ENCODE peak calls at places on chromosomes 12 and 14, in four cellular contexts. J is HepG2, G is GM12878, B is K562. V is an unnamed sample.

GRCh38 chr12:70920891-70921290 is 353 bp upstream of the PTPRR start:
- DNase-seq in J (no peak), G (no peak), B (no peak), V (peak)

GRCh38 chr12:49264466-49264872 is 413 bp upstream of the TUBA1C start:
- DNase-seq in J (no peak), G (no peak), B (peak), V (no peak)

GRCh38 chr12:119274636-119275065 is 59.9 kb upstream of the CCDC60 start:
- DNase-seq in J (no peak), G (no peak), B (no peak), V (peak)

GRCh38 chr12:2161478-2161877 is 108.7 kb downstream of the CACNA1C start:
- DNase-seq in J (no peak), G (no peak), B (no peak), V (no peak)

GRCh38 chr12:15151141-15152091 is 69.8 kb downstream of the RERG start:
- DNase-seq in J (peak), G (no peak), B (no peak), V (no peak)

GRCh38 chr12:41509655-41510054 is 321.5 kb downstream of the PDZRN4 start:
- DNase-seq in J (no peak), G (no peak), B (no peak), V (no peak)

GRCh38 chr14:85079842-85080741 is 449.9 kb upstream of the FLRT2 start:
- DNase-seq in J (no peak), G (no peak), B (no peak), V (no peak)

GRCh38 chr14:54050759-54051158 is 94.1 kb upstream of the BMP4 start:
- DNase-seq in J (no peak), G (no peak), B (no peak), V (no peak)

GRCh38 chr12:92064420-92064819 is 81.2 kb downstream of the BTG1 start:
- DNase-seq in J (peak), G (no peak), B (no peak), V (no peak)

GRCh38 chr12:6643569-6644256 is 3.5 kb downstream of the ACRBP start:
- DNase-seq in J (no peak), G (no peak), B (no peak), V (no peak)

GRCh38 chr12:57850924-57851323 is 4.4 kb upstream of the CTDSP2 start:
- DNase-seq in J (no peak), G (no peak), B (peak), V (no peak)

GRCh38 chr12:52139579-52140062 is 52.2 kb downstream of the KRT80 start:
- DNase-seq in J (no peak), G (no peak), B (peak), V (peak)

GRCh38 chr12:118126119-118126757 is 9.7 kb upstream of the PEBP1 start:
- DNase-seq in J (peak), G (no peak), B (no peak), V (no peak)

GRCh38 chr14:104802120-104802912 is 1.4 kb downstream of the ZBTB42 start:
- DNase-seq in J (no peak), G (no peak), B (no peak), V (no peak)

GRCh38 chr14:80215756-80216581 is 4.7 kb upstream of the DIO2 start:
- DNase-seq in J (no peak), G (no peak), B (no peak), V (no peak)

GRCh38 chr14:23095196-23096108 is at the start of gene C14orf119:
- DNase-seq in J (peak), G (peak), B (peak), V (peak)

GRCh38 chr14:102592969-102593840 is 756 bp downstream of the RCOR1 start:
- DNase-seq in J (no peak), G (no peak), B (peak), V (peak)

DNA sequence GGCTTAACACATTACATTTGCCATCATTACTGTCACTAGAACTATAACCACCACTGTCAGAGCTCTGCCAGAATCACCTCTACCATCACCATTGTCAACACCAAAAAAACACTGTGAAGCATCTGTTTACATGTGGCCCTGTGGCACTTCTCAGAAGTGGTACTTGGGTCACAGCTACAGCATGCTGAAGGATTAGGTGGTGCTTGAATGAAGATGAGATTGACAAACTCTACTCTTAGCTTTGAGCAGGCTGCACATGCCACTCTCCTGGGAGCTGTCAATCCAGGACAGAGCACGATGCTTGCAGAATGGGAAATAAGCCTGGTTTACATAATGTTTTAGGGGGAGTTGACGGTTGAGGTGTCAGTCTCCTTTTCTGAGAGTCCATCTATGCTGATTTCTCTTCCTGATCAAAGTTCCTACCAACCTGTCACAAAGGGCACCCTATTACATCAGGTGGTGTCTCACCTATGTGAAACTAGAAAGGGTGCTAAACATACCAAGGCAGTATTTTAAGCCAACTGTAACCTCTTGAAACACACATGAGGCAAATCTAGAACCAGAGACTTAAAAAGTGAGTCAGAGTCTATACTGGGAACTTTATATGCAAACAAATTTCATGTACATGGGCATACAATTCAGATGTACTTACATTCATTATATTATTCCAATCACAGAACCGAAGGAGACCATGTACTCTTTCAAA is 258.6 kb downstream of the EMP1 start:
- DNase-seq in J (no peak), G (no peak), B (no peak), V (no peak)
- TF ChIP-seq CREM in J (no peak), G (no peak), B (no peak), V (no peak)

GRCh38 chr12:105451211-105451610 is 120.7 kb downstream of the C12orf75 start:
- DNase-seq in J (no peak), G (no peak), B (no peak), V (no peak)
- TF ChIP-seq ATF2 in J (no peak), G (no peak), B (no peak), V (no peak)

GRCh38 chr14:95564060-95564459 is 29.2 kb downstream of the GLRX5 start:
- DNase-seq in J (no peak), G (no peak), B (no peak), V (no peak)
- TF ChIP-seq CREM in J (no peak), G (no peak), B (no peak), V (no peak)

GRCh38 chr12:104815935-104816334 is 142.2 kb downstream of the SLC41A2 start:
- DNase-seq in J (no peak), G (no peak), B (no peak), V (no peak)
- TF ChIP-seq ATF2 in J (no peak), G (no peak), B (no peak), V (no peak)

GRCh38 chr12:100717733-100718067 is 76.9 kb upstream of the ANO4 start:
- DNase-seq in J (no peak), G (no peak), B (no peak), V (no peak)
- TF ChIP-seq CREM in J (no peak), G (no peak), B (no peak), V (no peak)

DNA sequence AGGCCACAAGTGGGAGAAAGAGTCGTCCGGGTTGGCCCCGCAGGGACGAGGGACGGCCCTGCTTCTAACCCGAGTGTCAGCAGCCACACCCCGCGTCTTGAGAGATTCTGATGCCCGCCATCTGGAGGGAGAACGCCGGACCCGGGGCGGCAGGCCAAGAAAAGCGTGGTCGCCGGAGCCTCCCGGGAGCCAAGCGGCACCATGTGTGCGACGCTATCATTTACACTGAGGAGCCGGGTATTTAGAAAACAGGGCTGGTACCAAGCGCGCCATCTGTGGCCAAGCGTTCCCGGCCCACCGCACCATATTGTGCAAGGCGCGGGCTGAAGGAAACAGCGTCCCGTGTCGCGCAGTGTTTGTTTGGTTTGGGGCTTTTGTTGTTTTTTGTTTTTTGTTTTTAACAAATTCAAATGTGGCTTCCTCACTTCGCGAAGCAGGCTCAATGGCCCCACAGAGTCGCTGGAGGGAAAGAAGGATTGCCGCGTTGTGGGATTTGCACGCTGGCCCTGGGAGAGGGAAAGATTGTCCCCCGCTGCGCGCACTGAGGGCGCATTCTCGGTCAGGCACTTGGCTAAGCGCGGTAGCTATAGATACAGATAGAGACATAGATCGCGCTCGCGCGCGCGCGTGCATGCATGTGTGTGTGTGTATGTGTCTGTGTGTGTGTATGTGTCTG is 153.8 kb downstream of the BCL11B start:
- DNase-seq in J (no peak), G (no peak), B (no peak), V (peak)
- TF ChIP-seq ATF2 in J (no peak), G (no peak), B (no peak), V (no peak)

GRCh38 chr14:71411280-71411595 is 504.0 kb downstream of the PCNX1 start:
- DNase-seq in J (no peak), G (no peak), B (no peak), V (no peak)

GRCh38 chr14:71416392-71416791 is 509.1 kb downstream of the PCNX1 start:
- DNase-seq in J (no peak), G (no peak), B (no peak), V (no peak)

GRCh38 chr14:71411766-71412165 is 504.5 kb downstream of the PCNX1 start:
- DNase-seq in J (no peak), G (no peak), B (no peak), V (no peak)

GRCh38 chr14:71415404-71415690 is 508.1 kb downstream of the PCNX1 start:
- DNase-seq in J (no peak), G (no peak), B (no peak), V (no peak)

DNA sequence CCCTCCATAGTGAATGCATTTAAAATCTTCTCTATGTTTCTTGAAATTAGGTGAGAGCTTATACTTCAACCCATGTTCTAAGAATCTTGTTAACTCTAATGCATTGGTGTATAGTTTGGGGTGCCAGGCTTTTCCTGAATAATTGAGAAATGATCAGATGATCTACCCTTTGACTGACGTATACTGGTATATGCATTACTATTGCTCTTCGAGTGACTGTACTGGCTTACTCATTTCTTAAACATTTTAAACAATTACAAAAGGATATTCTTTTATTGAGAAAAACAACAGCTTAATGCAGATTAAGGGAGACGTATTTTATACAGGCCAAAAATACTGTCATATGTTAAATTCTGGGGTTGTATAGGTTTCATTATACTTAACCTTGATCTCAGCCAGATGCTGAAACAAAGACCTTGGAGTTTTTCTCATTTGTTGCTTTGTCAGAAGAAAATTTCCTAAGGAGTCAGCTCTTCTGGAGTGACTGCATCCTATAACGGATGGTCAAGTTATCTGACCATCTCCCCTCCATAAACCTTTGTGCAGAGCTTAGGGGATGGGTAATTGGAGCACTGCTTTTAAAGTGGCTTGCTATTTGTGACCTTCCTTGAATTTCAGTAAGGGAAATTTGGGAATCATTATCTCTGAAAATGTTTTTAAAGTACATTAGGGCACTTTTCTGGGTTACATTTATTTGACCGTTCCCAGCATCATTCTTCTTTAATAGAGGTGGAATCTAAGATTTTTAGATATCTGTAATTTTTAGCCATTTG is 507.6 kb downstream of the PCNX1 start:
- DNase-seq in J (no peak), G (no peak), B (no peak), V (no peak)
- TF ChIP-seq CREM in J (no peak), G (no peak), B (no peak), V (no peak)

GRCh38 chr14:68284333-68284732 is 464.8 kb downstream of the RAD51B start:
- DNase-seq in J (no peak), G (no peak), B (no peak), V (no peak)
- TF ChIP-seq ATF2 in J (no peak), G (no peak), B (no peak), V (no peak)

GRCh38 chr12:115511971-115512370 is 765.5 kb downstream of the MED13L start:
- DNase-seq in J (no peak), G (no peak), B (no peak), V (no peak)

GRCh38 chr12:115519887-115520286 is 757.6 kb downstream of the MED13L start:
- DNase-seq in J (no peak), G (no peak), B (no peak), V (no peak)

GRCh38 chr12:115522010-115522409 is 755.5 kb downstream of the MED13L start:
- DNase-seq in J (no peak), G (peak), B (no peak), V (no peak)

GRCh38 chr12:115519359-115519758 is 758.1 kb downstream of the MED13L start:
- DNase-seq in J (no peak), G (no peak), B (no peak), V (no peak)

GRCh38 chr12:115517913-115518312 is 759.6 kb downstream of the MED13L start:
- DNase-seq in J (no peak), G (no peak), B (no peak), V (no peak)
- TF ChIP-seq CREM in J (no peak), G (no peak), B (no peak), V (no peak)

DNA sequence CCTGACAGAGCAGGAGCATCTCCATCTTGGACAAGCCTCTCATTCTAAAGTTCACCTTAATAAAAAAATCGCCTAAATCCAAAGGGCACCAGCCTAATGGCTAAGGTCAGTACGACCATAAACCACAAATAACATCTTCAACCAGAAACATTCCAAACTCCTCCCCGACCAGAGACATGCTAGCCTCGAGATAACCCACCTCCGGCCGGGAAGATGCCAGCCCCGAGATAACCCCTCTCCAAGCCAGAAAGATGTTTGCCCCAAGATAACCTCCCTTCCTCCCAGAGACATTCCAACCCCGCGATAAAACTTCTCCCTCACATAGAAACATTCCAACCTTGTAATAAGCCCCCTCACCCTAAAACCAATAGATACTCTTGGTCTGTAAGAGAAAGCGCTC is 86.8 kb upstream of the PKP2 start:
- DNase-seq in J (no peak), G (no peak), B (no peak), V (no peak)
- TF ChIP-seq ATF2 in J (no peak), G (no peak), B (no peak), V (no peak)